ENCODE peak calls at places on chromosomes 2 and 18, in nine cellular contexts. J is hepatocyte, M is fibroblast of pulmonary artery, G is neural progenitor cell, C is WERI-Rb-1, O is heart left ventricle, N is right lobe of liver, Z is Peyer's patch, I is cardiac fibroblast. Y is an unnamed sample.

GRCh38 chr18:68965817-68966216 is 167.9 kb downstream of the CCDC102B start:
- DNase-seq in I (no peak), C (no peak), J (no peak), Z (no peak), N (no peak), G (no peak), M (no peak), O (no peak), Y (no peak)

GRCh38 chr2:106065268-106065982 is 128.7 kb downstream of the UXS1 start:
- DNase-seq in G (peak), M (no peak), C (no peak), Z (no peak), I (no peak), O (peak), N (no peak), J (peak), Y (peak)

GRCh38 chr2:167925775-167926174 is 321.6 kb downstream of the STK39 start:
- DNase-seq in I (no peak), G (no peak), J (no peak), N (no peak), M (no peak), O (no peak), Z (no peak), C (no peak), Y (no peak)

GRCh38 chr2:164840930-164841718 is 499 bp downstream of the COBLL1 start:
- DNase-seq in O (peak), N (peak), J (peak), C (peak), M (peak), G (peak), I (peak), Z (peak), Y (peak)

GRCh38 chr2:26477911-26478253 is at the start of gene OTOF:
- DNase-seq in G (no peak), J (peak), O (peak), N (no peak), I (peak), Z (no peak), M (peak), C (no peak), Y (no peak)

GRCh38 chr2:208254118-208254870 is 577 bp downstream of the IDH1 start:
- DNase-seq in N (peak), M (peak), J (peak), C (peak), Z (peak), O (peak), G (peak), I (peak), Y (peak)

GRCh38 chr2:16487686-16488085 is 177.9 kb downstream of the CYRIA start:
- DNase-seq in C (peak), I (peak), O (no peak), Z (no peak), N (no peak), J (peak), G (peak), M (peak), Y (peak)

GRCh38 chr2:42905341-42906114 is 113.1 kb upstream of the HAAO start:
- DNase-seq in M (no peak), C (peak), O (no peak), G (no peak), Z (no peak), I (peak), J (peak), N (no peak), Y (no peak)

GRCh38 chr2:129301431-129301913 is 678.0 kb upstream of the RAB6C start:
- DNase-seq in C (no peak), J (no peak), M (no peak), Z (no peak), I (peak), O (no peak), N (no peak), G (no peak), Y (no peak)

GRCh38 chr2:177547122-177547521 is 154.5 kb downstream of the AGPS start:
- DNase-seq in M (no peak), G (no peak), J (no peak), C (no peak), N (no peak), O (no peak), Z (no peak), I (no peak), Y (no peak)

GRCh38 chr2:235373171-235373570 is 120.7 kb upstream of the AGAP1 start:
- DNase-seq in J (no peak), M (no peak), Z (no peak), I (no peak), C (no peak), O (no peak), N (no peak), G (no peak), Y (no peak)

GRCh38 chr2:218257390-218257981 is 3.3 kb upstream of the GPBAR1 start:
- DNase-seq in M (peak), Z (peak), I (no peak), C (peak), G (peak), J (no peak), O (no peak), N (no peak), Y (peak)

GRCh38 chr2:30915485-30915884 is 108.2 kb upstream of the CAPN13 start:
- DNase-seq in Z (peak), J (peak), C (peak), G (peak), N (no peak), M (no peak), I (no peak), O (peak), Y (peak)

GRCh38 chr2:37742286-37742685 is 70.8 kb upstream of the CDC42EP3 start:
- DNase-seq in Z (no peak), C (peak), I (peak), M (peak), J (no peak), O (no peak), G (no peak), N (no peak), Y (no peak)

GRCh38 chr2:220949476-220949875 is 622.6 kb downstream of the EPHA4 start:
- DNase-seq in G (no peak), C (no peak), Z (no peak), I (no peak), O (no peak), J (no peak), M (no peak), N (no peak), Y (no peak)

GRCh38 chr2:112829247-112829646 is 7.3 kb downstream of the IL1B start:
- DNase-seq in G (no peak), J (no peak), Z (no peak), O (no peak), I (no peak), N (no peak), M (peak), C (no peak), Y (no peak)

GRCh38 chr18:6414118-6414722 is 491 bp downstream of the L3MBTL4 start:
- DNase-seq in Z (peak), C (no peak), I (peak), G (peak), J (peak), N (peak), O (peak), M (no peak), Y (peak)

GRCh38 chr2:200274116-200275075 is 32.1 kb upstream of the SPATS2L start:
- DNase-seq in J (no peak), Z (no peak), G (peak), I (no peak), N (no peak), O (no peak), C (no peak), M (no peak), Y (no peak)

GRCh38 chr2:70460333-70460732 is 93.3 kb downstream of the TGFA start:
- DNase-seq in O (no peak), C (no peak), J (no peak), G (no peak), Z (no peak), N (no peak), M (no peak), I (no peak), Y (no peak)

GRCh38 chr18:63177822-63178525 is 141.6 kb downstream of the BCL2 start:
- DNase-seq in M (no peak), N (no peak), C (no peak), Z (peak), O (no peak), J (peak), I (no peak), G (no peak), Y (no peak)

GRCh38 chr2:100988630-100989417 is 13.3 kb upstream of the RPL31 start:
- DNase-seq in O (no peak), M (no peak), G (no peak), Z (no peak), I (peak), J (no peak), C (no peak), N (no peak), Y (no peak)

GRCh38 chr2:210195066-210195852 is 24.1 kb upstream of the KANSL1L start:
- DNase-seq in Z (no peak), C (no peak), J (peak), O (no peak), M (peak), N (no peak), G (peak), I (peak), Y (no peak)
- TF ChIP-seq CTCF in Z (peak), C (peak), J (peak), O (peak), M (peak), N (peak), G (peak), I (peak), Y (peak)

GRCh38 chr2:63827749-63828148 is 13.9 kb upstream of the UGP2 start:
- DNase-seq in G (no peak), O (no peak), C (no peak), I (peak), Z (no peak), M (peak), N (no peak), J (peak), Y (no peak)
- TF ChIP-seq CTCF in G (no peak), O (no peak), C (no peak), I (no peak), Z (no peak), M (no peak), N (no peak), J (no peak), Y (no peak)

DNA sequence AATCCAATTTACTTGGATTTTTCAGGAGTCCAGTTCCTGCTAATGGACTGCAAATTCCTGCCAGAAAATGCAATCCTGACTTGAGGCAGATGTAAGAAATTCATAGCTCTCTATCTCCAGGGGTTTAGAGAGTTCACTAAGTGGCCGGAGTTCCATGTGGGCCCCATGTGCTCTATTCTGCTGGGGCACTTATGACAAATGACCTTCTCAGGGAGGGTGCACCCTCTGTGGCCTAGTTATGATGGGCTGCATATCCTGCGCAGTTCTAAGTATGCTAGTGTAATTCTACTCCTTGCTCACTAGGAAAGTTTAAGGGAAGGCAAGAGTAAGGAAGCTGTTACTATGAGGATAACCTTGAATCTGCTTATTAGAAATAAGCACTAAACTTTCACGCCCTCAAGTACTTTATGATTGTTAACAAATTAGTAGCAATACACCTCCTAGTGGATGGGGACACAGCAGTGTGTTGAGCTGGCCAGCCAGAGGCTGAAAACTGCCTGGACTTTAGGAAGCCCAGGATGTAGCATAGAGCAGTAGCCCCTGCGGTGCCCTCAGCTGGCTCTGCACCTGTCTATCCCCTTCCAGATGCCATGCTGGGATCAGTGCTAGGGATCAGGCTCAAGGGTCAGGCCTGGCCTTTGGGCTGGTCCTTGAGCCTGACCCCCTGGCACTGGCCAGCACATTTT is 14.4 kb downstream of the SMYD1 start:
- DNase-seq in G (no peak), I (no peak), Z (no peak), N (no peak), C (no peak), O (no peak), M (no peak), J (no peak), Y (no peak)
- TF ChIP-seq CTCF in G (no peak), I (no peak), Z (no peak), N (no peak), C (no peak), O (no peak), M (no peak), J (no peak), Y (no peak)

GRCh38 chr2:172088245-172089004 is 3.1 kb downstream of the DLX1 start:
- DNase-seq in I (no peak), Z (no peak), O (no peak), N (no peak), M (no peak), C (no peak), G (peak), J (no peak), Y (no peak)
- TF ChIP-seq CTCF in I (no peak), Z (no peak), O (no peak), N (no peak), M (no peak), C (no peak), G (no peak), J (no peak), Y (no peak)

GRCh38 chr2:85215074-85216050 is 82.2 kb downstream of the TCF7L1 start:
- DNase-seq in J (peak), O (no peak), G (peak), N (no peak), I (peak), Z (peak), C (no peak), M (peak), Y (peak)
- TF ChIP-seq CTCF in J (peak), O (no peak), G (peak), N (peak), I (no peak), Z (peak), C (no peak), M (no peak), Y (no peak)

GRCh38 chr2:116809074-116809473 is 1005.4 kb upstream of the DDX18 start:
- DNase-seq in O (no peak), N (no peak), J (peak), I (no peak), G (no peak), M (no peak), Z (no peak), C (no peak), Y (no peak)

GRCh38 chr2:116804901-116805300 is 1009.6 kb upstream of the DDX18 start:
- DNase-seq in C (no peak), Z (peak), M (no peak), J (peak), G (no peak), I (no peak), N (no peak), O (no peak), Y (no peak)

GRCh38 chr2:116810645-116811044 is 1003.8 kb upstream of the DDX18 start:
- DNase-seq in I (no peak), G (no peak), M (no peak), Z (no peak), C (no peak), J (no peak), O (no peak), N (no peak), Y (no peak)

DNA sequence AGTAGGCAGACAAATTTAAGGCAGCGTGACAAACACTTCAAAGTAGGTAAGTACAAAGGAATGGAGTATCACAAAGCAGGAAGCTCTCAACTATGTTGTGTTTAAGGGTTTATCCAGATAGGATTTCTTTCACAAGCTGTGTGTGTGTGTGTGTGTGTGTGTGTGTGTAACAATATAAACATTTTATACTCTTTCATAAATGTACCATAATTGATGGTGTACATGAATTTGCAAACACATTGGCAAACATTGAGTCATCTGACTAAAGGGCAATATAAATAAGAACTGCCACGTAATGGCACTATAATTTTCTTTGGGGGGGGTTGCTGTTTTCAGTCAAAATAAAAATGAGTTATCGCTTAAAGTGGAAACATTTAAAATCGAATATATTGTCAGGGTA is 1004.4 kb upstream of the DDX18 start:
- DNase-seq in I (no peak), O (no peak), N (no peak), G (no peak), J (no peak), M (no peak), C (no peak), Z (no peak), Y (no peak)
- TF ChIP-seq CTCF in I (no peak), O (no peak), N (no peak), G (no peak), J (no peak), M (no peak), C (no peak), Z (no peak), Y (no peak)

GRCh38 chr18:49553003-49553402 is 8.9 kb upstream of the LIPG start:
- DNase-seq in M (no peak), G (no peak), N (no peak), C (no peak), J (no peak), Z (no peak), I (no peak), O (no peak), Y (no peak)
- TF ChIP-seq CTCF in M (no peak), G (no peak), N (no peak), C (no peak), J (no peak), Z (no peak), I (no peak), O (no peak), Y (no peak)

Y was measured in nephron progenitor cell.